ENCODE peak calls at places on chromosomes 2 and 18, in seven cellular contexts. Y is AG08396; G is adipocyte; M is stimulated activated CD4-positive, alpha-beta T cell treated with anti-CD3 and anti-CD28 coated beads, Interleukin-4, amount 100 ng/mL, for 1 hour; X is activated T-cell treated with anti-CD3 and anti-CD28 coated beads for 4 hours; R is fibroblast of the conjunctiva; D is AG08395. A is an unnamed sample.

GRCh38 chr2:11930211-11930761 is 183.9 kb downstream of the LPIN1 start:
- DNase-seq in G (no peak), R (no peak), M (no peak), Y (no peak), D (no peak), X (no peak), A (no peak)

GRCh38 chr2:178241852-178242551 is 47.7 kb downstream of the OSBPL6 start:
- DNase-seq in Y (peak), R (peak), D (peak), G (peak), M (no peak), X (no peak), A (peak)

GRCh38 chr18:27808678-27809077 is 368.3 kb downstream of the CDH2 start:
- DNase-seq in M (no peak), R (no peak), Y (no peak), G (peak), X (no peak), D (no peak), A (peak)

GRCh38 chr2:8456149-8457091 is 225.4 kb upstream of the ID2 start:
- DNase-seq in G (no peak), D (no peak), Y (peak), R (no peak), M (peak), X (no peak), A (no peak)

GRCh38 chr2:227324671-227325055 is 388 bp upstream of the MFF start:
- DNase-seq in G (peak), X (no peak), D (peak), R (no peak), Y (peak), M (no peak), A (no peak)

GRCh38 chr18:11146238-11146946 is 3.0 kb downstream of the PIEZO2 start:
- DNase-seq in X (no peak), R (no peak), Y (no peak), D (no peak), M (no peak), G (no peak), A (no peak)

GRCh38 chr2:224546926-224547325 is 38.2 kb downstream of the CUL3 start:
- DNase-seq in X (no peak), D (no peak), Y (no peak), R (no peak), G (no peak), M (no peak), A (no peak)

GRCh38 chr2:114545052-114545451 is 102.6 kb downstream of the DPP10 start:
- DNase-seq in M (no peak), D (no peak), X (no peak), Y (no peak), R (no peak), G (no peak), A (no peak)

GRCh38 chr2:189581354-189582139 is 961 bp upstream of the SLC40A1 start:
- DNase-seq in G (no peak), X (no peak), Y (peak), M (peak), D (peak), R (no peak), A (no peak)

GRCh38 chr2:118769707-118770400 is 77.6 kb downstream of the EN1 start:
- DNase-seq in R (no peak), X (no peak), M (no peak), G (no peak), Y (no peak), D (no peak), A (no peak)

GRCh38 chr2:70785137-70785911 is 5.1 kb downstream of the FIGLA start:
- DNase-seq in Y (no peak), X (peak), R (no peak), M (peak), D (peak), G (no peak), A (no peak)

GRCh38 chr2:70085711-70086277 is 1.5 kb upstream of the PCBP1 start:
- DNase-seq in M (no peak), Y (no peak), X (no peak), R (no peak), G (no peak), D (no peak), A (no peak)

GRCh38 chr2:18536100-18536499 is 24.4 kb downstream of the RDH14 start:
- DNase-seq in Y (no peak), G (no peak), X (no peak), M (no peak), R (peak), D (peak), A (peak)

GRCh38 chr2:176001281-176001902 is 675 bp downstream of the LNPK start:
- DNase-seq in Y (peak), R (no peak), X (peak), G (peak), D (peak), M (peak), A (no peak)

GRCh38 chr2:236569593-236569973 is at the start of gene ACKR3:
- DNase-seq in R (peak), Y (peak), M (peak), G (peak), X (peak), D (peak), A (peak)

GRCh38 chr2:222538535-222538934 is 114.2 kb downstream of the SGPP2 start:
- DNase-seq in R (no peak), G (no peak), D (no peak), Y (no peak), X (no peak), M (no peak), A (no peak)

GRCh38 chr2:15253247-15253646 is 307.9 kb downstream of the NBAS start:
- DNase-seq in Y (no peak), R (no peak), G (no peak), D (no peak), X (no peak), M (no peak), A (no peak)

GRCh38 chr2:102313950-102314349 is 2.6 kb downstream of the IL1RL1 start:
- DNase-seq in M (no peak), R (no peak), D (peak), G (no peak), Y (no peak), X (no peak), A (no peak)

GRCh38 chr2:763766-764525 is 86.7 kb upstream of the TMEM18 start:
- DNase-seq in M (no peak), X (no peak), G (peak), R (no peak), Y (no peak), D (no peak), A (no peak)

GRCh38 chr2:64978514-64979268 is 10.5 kb upstream of the SLC1A4 start:
- DNase-seq in G (peak), X (no peak), Y (peak), M (no peak), D (peak), R (no peak), A (no peak)

GRCh38 chr2:96842600-96842999 is 1.2 kb downstream of the ANKRD23 start:
- DNase-seq in M (no peak), R (no peak), X (no peak), Y (no peak), G (no peak), D (no peak), A (no peak)

GRCh38 chr2:120350125-120350524 is 4.2 kb downstream of the INHBB start:
- DNase-seq in Y (no peak), G (no peak), M (no peak), X (no peak), D (no peak), R (no peak), A (no peak)

GRCh38 chr2:168466190-168466737 is 10.2 kb downstream of the CERS6 start:
- DNase-seq in M (no peak), R (no peak), X (no peak), Y (no peak), D (no peak), G (no peak), A (no peak)

GRCh38 chr2:28626376-28626775 is 125.3 kb upstream of the PPP1CB start:
- DNase-seq in D (no peak), G (no peak), M (no peak), Y (no peak), R (no peak), X (no peak), A (no peak)

GRCh38 chr2:216159646-216160045 is 50.5 kb downstream of the XRCC5 start:
- DNase-seq in R (no peak), X (no peak), D (no peak), G (peak), Y (no peak), M (no peak), A (no peak)

GRCh38 chr2:234212534-234212933 is 162.0 kb downstream of the SPP2 start:
- DNase-seq in R (no peak), D (no peak), Y (no peak), M (no peak), X (no peak), G (no peak), A (no peak)

GRCh38 chr2:126527836-126528490 is 128.0 kb upstream of the GYPC start:
- DNase-seq in G (peak), X (peak), D (peak), Y (peak), M (peak), R (peak), A (peak)

GRCh38 chr18:80103231-80103630 is 5.8 kb upstream of the ADNP2 start:
- DNase-seq in Y (peak), R (no peak), M (no peak), G (no peak), D (peak), X (no peak), A (peak)

GRCh38 chr18:14974088-14974487 is 226.1 kb downstream of the ANKRD30B start:
- DNase-seq in D (no peak), M (no peak), G (no peak), X (no peak), Y (no peak), R (no peak), A (no peak)

GRCh38 chr2:121329786-121330185 is 44.8 kb upstream of the TFCP2L1 start:
- DNase-seq in R (no peak), X (no peak), Y (no peak), D (no peak), M (no peak), G (no peak), A (no peak)

A was measured in skeletal muscle cell.